ENCODE peak calls at places on chromosomes 13 and 19, in four cellular contexts. Y is AG09309, T is fibroblast of pulmonary artery, Q is heart right ventricle. X is an unnamed sample.

GRCh38 chr13:113210834-113211233 is 1.4 kb downstream of the CUL4A start:
- DNase-seq in T (no peak), Q (no peak), Y (no peak), X (no peak)

GRCh38 chr19:8526345-8527062 is 12.5 kb upstream of the ZNF414 start:
- DNase-seq in Q (peak), Y (no peak), T (peak), X (peak)

GRCh38 chr19:56104423-56104822 is 16.7 kb downstream of the ZNF787 start:
- DNase-seq in Q (peak), Y (no peak), T (no peak), X (no peak)

GRCh38 chr19:35090160-35090794 is 25.3 kb upstream of the FXYD3 start:
- DNase-seq in T (peak), Q (no peak), Y (no peak), X (peak)

GRCh38 chr19:13099073-13099999 is 3.3 kb downstream of the LYL1 start:
- DNase-seq in Q (peak), Y (no peak), T (peak), X (peak)

GRCh38 chr19:58037927-58038687 is 4.3 kb downstream of the ZSCAN1 start:
- DNase-seq in T (no peak), Y (no peak), Q (peak), X (no peak)

GRCh38 chr19:10655457-10656312 is 1.5 kb downstream of the ILF3 start:
- DNase-seq in Y (no peak), T (peak), Q (no peak), X (peak)

GRCh38 chr19:45976180-45976579 is 2.5 kb upstream of the NOVA2 start:
- DNase-seq in T (no peak), Y (no peak), Q (no peak), X (no peak)

GRCh38 chr13:46126074-46126473 is 21.2 kb upstream of the CPB2 start:
- DNase-seq in Y (no peak), T (no peak), Q (no peak), X (no peak)

GRCh38 chr13:44884076-44884729 is 105.1 kb downstream of the NUFIP1 start:
- DNase-seq in Q (no peak), T (peak), Y (no peak), X (peak)

GRCh38 chr19:47084879-47085439 is 28.6 kb downstream of the ZC3H4 start:
- DNase-seq in Q (no peak), T (no peak), Y (no peak), X (no peak)

GRCh38 chr13:35917942-35918645 is 213.1 kb downstream of the DCLK1 start:
- DNase-seq in T (no peak), Y (no peak), Q (no peak), X (peak)

GRCh38 chr13:42696191-42696590 is 85.2 kb upstream of the FAM216B start:
- DNase-seq in T (peak), Y (no peak), Q (no peak), X (peak)

GRCh38 chr13:34085199-34085598 is 267.2 kb downstream of the RFC3 start:
- DNase-seq in Q (no peak), Y (no peak), T (peak), X (no peak)

GRCh38 chr13:101127741-101128353 is 288.5 kb downstream of the NALCN start:
- DNase-seq in Q (no peak), Y (no peak), T (peak), X (peak)

GRCh38 chr19:27748551-27749152 is 1464.3 kb downstream of the UQCRFS1 start:
- DNase-seq in T (no peak), Q (no peak), Y (no peak), X (peak)

GRCh38 chr13:52085416-52085815 is 43.5 kb downstream of the NEK5 start:
- DNase-seq in Q (no peak), Y (peak), T (peak), X (peak)

GRCh38 chr13:49356224-49356623 is 87.6 kb downstream of the CAB39L start:
- DNase-seq in Y (peak), Q (no peak), T (peak), X (peak)

GRCh38 chr13:67740871-67741475 is 510.8 kb upstream of the PCDH9 start:
- DNase-seq in T (no peak), Q (no peak), Y (no peak), X (no peak)

GRCh38 chr19:474126-475078 is 13.6 kb upstream of the SHC2 start:
- DNase-seq in T (no peak), Q (peak), Y (no peak), X (no peak)

GRCh38 chr13:76852991-76853390 is 33.2 kb downstream of the KCTD12 start:
- DNase-seq in Y (no peak), Q (no peak), T (peak), X (peak)

GRCh38 chr13:36850790-36851438 is 31.9 kb downstream of the RFXAP start:
- DNase-seq in Y (no peak), T (peak), Q (no peak), X (no peak)

DNA sequence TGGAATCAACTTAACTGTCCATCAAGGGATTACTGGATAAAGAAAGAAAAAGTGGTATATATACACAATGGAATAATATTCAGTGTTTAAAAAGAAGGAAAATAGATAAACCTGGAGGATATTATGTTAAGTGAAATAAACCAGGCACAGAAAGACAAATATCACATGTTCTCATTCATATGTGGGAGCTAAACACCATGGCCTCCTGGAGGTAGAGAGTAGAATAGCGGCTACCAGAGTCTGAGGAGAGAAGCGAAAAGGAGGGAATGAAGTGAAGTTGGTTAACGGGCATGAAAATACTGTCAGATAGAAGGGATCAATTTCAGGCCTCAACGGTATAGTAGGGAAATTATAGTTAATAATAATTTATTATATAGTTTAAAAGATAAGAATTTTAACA is 147.5 kb upstream of the OBI1 start:
- DNase-seq in T (no peak), Q (no peak), Y (no peak), X (no peak)
- TF ChIP-seq CTCF in T (peak), Q (no peak), Y (no peak), X (no peak)

DNA sequence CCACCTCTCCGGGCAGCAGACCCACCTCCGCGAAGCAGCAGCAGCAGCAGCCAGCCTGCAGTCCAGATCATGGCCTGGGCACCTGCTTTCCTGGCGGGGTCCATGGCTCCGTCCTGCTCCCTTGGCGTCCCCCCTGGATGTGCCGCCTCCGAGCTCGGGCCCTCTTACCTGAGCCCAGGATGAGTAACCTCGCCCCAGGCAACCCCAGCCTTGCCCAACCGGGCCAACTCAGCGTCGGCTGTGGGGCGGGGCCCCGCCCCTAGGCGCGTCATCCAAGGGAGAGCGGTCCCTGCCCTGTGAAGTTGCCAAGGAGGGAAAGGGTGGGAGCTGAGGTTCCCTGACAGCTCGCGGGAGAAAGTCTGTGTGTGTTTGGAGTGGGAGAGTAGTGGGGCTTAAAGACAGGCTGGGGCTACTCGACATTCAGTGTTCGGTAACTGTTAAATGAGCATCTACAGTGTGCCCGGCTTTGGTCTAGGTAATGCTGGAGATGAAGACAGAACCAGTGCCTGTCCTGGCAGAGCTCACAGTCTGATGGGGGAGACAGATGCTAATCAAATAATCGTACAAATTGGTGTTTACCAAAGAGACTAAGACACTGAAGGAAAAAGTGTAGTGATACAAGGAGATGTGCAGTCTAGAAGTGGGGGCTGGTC is at the start of gene LYPD3:
- DNase-seq in Q (peak), T (peak), Y (no peak), X (peak)
- H3K4me3 ChIP-seq in Q (peak), T (peak), Y (no peak), X (peak)

GRCh38 chr19:4589579-4590410 is 30.3 kb upstream of the SEMA6B start:
- DNase-seq in Y (no peak), T (no peak), Q (no peak), X (no peak)
- TF ChIP-seq CTCF in Y (peak), T (peak), Q (peak), X (peak)

GRCh38 chr19:2982983-2983350 is 5.6 kb downstream of the TLE6 start:
- DNase-seq in Y (no peak), T (peak), Q (peak), X (peak)

GRCh38 chr19:2982556-2982955 is 5.2 kb downstream of the TLE6 start:
- DNase-seq in Y (no peak), Q (no peak), T (no peak), X (no peak)

GRCh38 chr19:2981898-2982297 is 4.5 kb downstream of the TLE6 start:
- DNase-seq in Q (no peak), T (no peak), Y (no peak), X (no peak)

GRCh38 chr19:2983351-2984195 is 6.2 kb downstream of the TLE6 start:
- DNase-seq in Q (peak), T (peak), Y (no peak), X (no peak)

DNA sequence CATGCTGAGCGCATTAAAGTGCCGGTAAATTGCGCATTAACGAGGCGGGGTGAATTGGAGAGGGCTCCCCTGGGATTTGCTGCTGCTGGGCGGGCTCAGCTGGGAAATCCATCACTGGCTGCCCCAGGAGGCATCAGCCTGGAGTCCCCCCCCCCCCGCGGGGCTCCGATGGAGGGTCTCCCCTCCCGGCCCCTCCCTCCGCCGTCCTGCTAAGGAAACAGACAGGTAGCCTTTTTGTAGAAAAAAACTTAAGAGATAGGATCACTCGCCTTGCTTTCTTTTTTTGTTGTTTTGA is 6.8 kb downstream of the TLE6 start:
- DNase-seq in T (no peak), Y (no peak), Q (no peak), X (no peak)
- H3K4me3 ChIP-seq in T (peak), Y (peak), Q (peak), X (peak)

GRCh38 chr13:38868870-38869269 is 121.8 kb downstream of the STOML3 start:
- DNase-seq in Y (no peak), T (no peak), Q (no peak), X (no peak)

GRCh38 chr13:38862443-38862842 is 128.2 kb downstream of the STOML3 start:
- DNase-seq in T (no peak), Q (no peak), Y (no peak), X (no peak)

GRCh38 chr13:38868399-38868798 is 122.2 kb downstream of the STOML3 start:
- DNase-seq in Y (no peak), Q (no peak), T (no peak), X (no peak)

GRCh38 chr13:38863536-38863935 is 127.1 kb downstream of the STOML3 start:
- DNase-seq in T (no peak), Q (no peak), Y (no peak), X (no peak)

GRCh38 chr13:38866649-38867048 is 124.0 kb downstream of the STOML3 start:
- DNase-seq in Y (no peak), Q (no peak), T (no peak), X (no peak)
- TF ChIP-seq CTCF in Y (no peak), Q (peak), T (no peak), X (no peak)

GRCh38 chr13:40568246-40568645 is 98.2 kb downstream of the FOXO1 start:
- DNase-seq in Y (no peak), Q (no peak), T (no peak), X (no peak)
- H3K4me3 ChIP-seq in Y (no peak), Q (no peak), T (no peak), X (no peak)

GRCh38 chr13:41402695-41403511 is 54.4 kb upstream of the RGCC start:
- DNase-seq in Q (no peak), Y (no peak), T (no peak), X (no peak)

GRCh38 chr13:41403983-41404382 is 53.4 kb upstream of the RGCC start:
- DNase-seq in Y (no peak), Q (no peak), T (no peak), X (no peak)

GRCh38 chr13:41405367-41405766 is 52.0 kb upstream of the RGCC start:
- DNase-seq in Q (no peak), T (no peak), Y (no peak), X (no peak)

GRCh38 chr13:41398494-41399190 is 58.7 kb upstream of the RGCC start:
- DNase-seq in T (peak), Y (no peak), Q (no peak), X (no peak)

GRCh38 chr13:41401371-41401770 is 56.0 kb upstream of the RGCC start:
- DNase-seq in Q (no peak), T (no peak), Y (no peak), X (no peak)
- TF ChIP-seq CTCF in Q (peak), T (no peak), Y (no peak), X (no peak)

DNA sequence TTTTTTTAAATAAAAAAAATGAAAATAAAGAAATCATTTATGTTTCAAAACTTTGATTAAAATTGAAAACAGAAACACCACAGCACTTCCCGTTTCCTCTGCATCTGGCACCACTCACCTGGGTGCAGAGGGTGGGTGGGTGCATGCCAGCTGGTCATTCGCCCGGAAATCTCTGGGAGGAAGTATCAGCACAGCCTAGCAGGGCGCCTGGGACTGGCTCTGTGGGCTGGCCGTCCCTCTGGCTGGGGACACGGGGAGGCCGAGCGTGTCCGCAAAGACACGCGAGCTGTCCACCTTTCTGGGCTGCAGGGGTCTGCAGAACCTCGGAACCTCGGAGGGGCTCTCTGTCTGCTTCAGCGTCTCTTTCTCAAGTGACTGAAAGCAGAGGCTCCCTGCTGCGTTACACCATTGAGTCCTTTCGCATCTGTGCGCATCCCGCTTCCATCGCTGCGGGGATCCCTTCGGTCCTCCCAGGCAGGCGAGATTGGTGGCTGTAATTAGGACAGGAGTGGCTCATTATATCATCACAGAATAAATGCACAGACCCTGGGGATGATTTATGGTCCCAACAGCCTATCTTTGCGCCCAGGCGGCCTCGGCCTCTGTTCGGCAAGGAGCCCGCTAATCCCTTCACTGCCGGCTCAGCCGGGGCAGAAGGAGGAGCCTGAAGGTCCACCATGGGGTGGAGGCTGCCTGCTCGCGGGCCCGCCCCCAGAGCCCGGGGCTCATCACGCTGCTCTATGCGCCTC is 17.2 kb downstream of the CRTC1 start:
- DNase-seq in Q (peak), Y (no peak), T (peak), X (peak)
- H3K4me3 ChIP-seq in Q (peak), Y (peak), T (peak), X (peak)

X was measured in foreskin fibroblast.